ENCODE peak calls at places on chromosomes 4 and X, in seven cellular contexts. H, Z, U, P, F, E and S are unnamed samples.
A peak's percentile ranks its signal among the peaks of the same experiment; 100 is the strongest.

GRCh38 chrX:114472788-114473187 is 111.1 kb upstream of the HTR2C start:
- DNase-seq in H (no peak), Z (no peak), U (no peak), P (no peak), F (no peak), E (no peak), S (no peak)

GRCh38 chrX:10198254-10198653 is 41.5 kb downstream of the CLCN4 start:
- DNase-seq in H (no peak), Z (no peak), U (no peak), P (no peak), F (no peak), E (no peak), S (no peak)

GRCh38 chr4:112646632-112647537 is 9.9 kb downstream of the LARP7 start:
- DNase-seq in H (no peak), Z (no peak), U (no peak), P (no peak), F (no peak), E (no peak), S (no peak)

GRCh38 chr4:24007740-24008348 is 118.0 kb upstream of the PPARGC1A start:
- DNase-seq in H (no peak), Z (no peak), U (no peak), P (no peak), F (no peak), E (no peak), S (no peak)

GRCh38 chr4:166842795-166843261 is 391.5 kb downstream of the SPOCK3 start:
- DNase-seq in H (no peak), Z (no peak), U (no peak), P (no peak), F (no peak), E (no peak), S (no peak)

GRCh38 chr4:120544838-120545237 is 377.7 kb downstream of the PRDM5 start:
- DNase-seq in H (no peak), Z (no peak), U (no peak), P (no peak), F (no peak), E (no peak), S (no peak)

GRCh38 chr4:3630934-3631585 is 98.8 kb upstream of the LRPAP1 start:
- DNase-seq in H (no peak), Z (no peak), U (peak; percentile 22), P (peak; percentile 44), F (no peak), E (no peak), S (no peak)

GRCh38 chr4:168453146-168453545 is 27.1 kb downstream of the DDX60L start:
- DNase-seq in H (no peak), Z (no peak), U (no peak), P (no peak), F (no peak), E (no peak), S (peak; percentile 3)

GRCh38 chr4:120801171-120801758 is 121.3 kb downstream of the PRDM5 start:
- DNase-seq in H (no peak), Z (no peak), U (no peak), P (no peak), F (no peak), E (no peak), S (no peak)